ENCODE peak calls at places on chromosomes 1 and 21, in four cellular contexts. N is astrocyte of the cerebellum, O is keratinocyte, T is ovary. Z is an unnamed sample.

GRCh38 chr1:212712451-212713303 is 13.0 kb upstream of the BATF3 start:
- DNase-seq in T (no peak), O (no peak), N (peak), Z (peak)

GRCh38 chr1:10980094-10980577 is 32.3 kb upstream of the TARDBP start:
- DNase-seq in N (peak), O (no peak), T (peak), Z (peak)

GRCh38 chr1:245933431-245934042 is 573.5 kb downstream of the SMYD3 start:
- DNase-seq in T (no peak), N (no peak), O (no peak), Z (no peak)

GRCh38 chr21:39504230-39504629 is 52.5 kb downstream of the SH3BGR start:
- DNase-seq in T (no peak), N (no peak), O (no peak), Z (no peak)

GRCh38 chr1:73100216-73100615 is 817.9 kb upstream of the NEGR1 start:
- DNase-seq in T (no peak), N (no peak), O (no peak), Z (no peak)

GRCh38 chr21:38236232-38236631 is 20.6 kb upstream of the KCNJ15 start:
- DNase-seq in N (no peak), O (no peak), T (no peak), Z (no peak)

GRCh38 chr1:245168921-245169320 is 14.1 kb downstream of the KIF26B start:
- DNase-seq in N (no peak), T (no peak), O (no peak), Z (no peak)

GRCh38 chr1:215405211-215405610 is 161.9 kb upstream of the KCTD3 start:
- DNase-seq in N (peak), T (no peak), O (no peak), Z (no peak)

GRCh38 chr1:154213274-154213673 is 7.1 kb upstream of the CFAP141 start:
- DNase-seq in O (no peak), N (no peak), T (no peak), Z (peak)

GRCh38 chr1:91809267-91809666 is 76.7 kb downstream of the TGFBR3 start:
- DNase-seq in T (no peak), N (no peak), O (no peak), Z (no peak)

GRCh38 chr1:160553778-160554177 is 25.5 kb downstream of the CD84 start:
- DNase-seq in T (no peak), N (no peak), O (no peak), Z (no peak)

GRCh38 chr1:91900538-91900937 is 14.6 kb upstream of the TGFBR3 start:
- DNase-seq in T (no peak), O (no peak), N (peak), Z (peak)

DNA sequence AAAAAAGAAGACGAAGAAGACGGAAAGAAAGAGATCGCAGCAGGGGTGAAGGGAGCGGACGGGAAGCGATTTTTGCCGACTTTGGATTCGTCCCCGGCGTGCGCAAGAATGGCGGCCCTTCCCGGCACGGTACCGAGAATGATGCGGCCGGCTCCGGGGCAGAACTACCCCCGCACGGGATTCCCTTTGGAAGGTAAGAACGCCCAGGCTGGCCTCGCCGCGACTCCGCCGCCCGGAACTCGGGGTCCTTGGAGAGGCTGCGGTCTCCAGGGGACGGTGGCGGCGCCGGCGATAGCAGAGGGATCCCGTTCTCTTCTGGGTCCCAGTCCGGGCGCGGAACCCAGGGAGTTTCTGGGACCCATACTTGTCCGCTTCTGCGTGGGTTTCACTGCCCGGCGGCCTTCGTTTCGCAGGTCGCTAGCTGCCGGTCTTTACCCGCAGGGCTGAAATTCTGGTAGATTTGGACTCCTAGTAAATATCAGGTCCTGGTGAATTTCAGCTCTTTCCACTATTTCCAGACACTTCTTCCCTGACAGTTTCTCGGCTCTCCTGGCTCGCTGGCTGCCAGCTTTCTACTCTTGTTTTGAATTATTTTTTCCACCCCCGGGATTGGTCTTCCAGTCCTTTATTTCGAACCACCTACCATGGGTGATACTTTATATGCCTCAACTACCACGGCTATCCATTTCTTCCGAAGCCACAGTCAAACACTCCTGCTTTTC is 1.0 kb downstream of the PAX7 start:
- DNase-seq in O (no peak), N (no peak), T (no peak), Z (no peak)
- H3K4me3 ChIP-seq in O (no peak), N (no peak), T (no peak), Z (no peak)

DNA sequence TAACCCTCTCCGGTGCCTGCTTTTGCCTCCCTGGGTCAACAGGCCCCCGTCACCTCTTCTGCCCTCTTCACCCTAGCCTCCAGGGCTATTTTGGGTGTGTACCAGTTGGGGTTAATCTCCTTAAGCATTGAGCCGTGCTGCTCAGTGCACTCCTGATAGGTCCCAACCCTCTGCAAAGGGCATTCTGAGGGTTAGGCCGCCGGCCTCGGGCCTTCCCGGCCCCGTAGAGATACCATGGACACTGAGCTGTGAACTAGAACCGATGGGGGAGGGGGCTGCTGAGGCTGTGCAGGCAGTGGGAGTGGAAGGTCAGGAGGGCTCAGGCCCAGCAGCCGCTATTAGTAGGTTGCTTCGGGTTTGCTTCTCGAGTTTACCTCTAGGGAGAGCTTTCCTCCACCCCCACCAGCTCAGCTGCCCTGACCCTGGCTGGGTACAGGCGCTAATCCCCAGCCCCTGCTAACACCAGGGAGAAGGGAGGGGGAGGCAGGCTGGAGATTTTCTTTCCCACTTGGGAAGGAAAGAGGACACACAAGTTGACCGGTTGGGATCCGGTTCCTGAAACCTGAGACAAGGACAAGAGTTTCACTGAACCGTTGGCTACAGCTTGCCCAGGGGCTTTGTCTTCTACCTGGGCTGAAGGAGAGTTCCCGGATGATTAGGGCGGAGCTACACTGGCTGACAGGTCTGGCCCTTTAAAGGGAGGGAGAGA is 4.8 kb downstream of the LMOD1 start:
- DNase-seq in N (no peak), T (no peak), O (no peak), Z (no peak)
- TF ChIP-seq CTCF in N (no peak), T (no peak), O (no peak), Z (no peak)

DNA sequence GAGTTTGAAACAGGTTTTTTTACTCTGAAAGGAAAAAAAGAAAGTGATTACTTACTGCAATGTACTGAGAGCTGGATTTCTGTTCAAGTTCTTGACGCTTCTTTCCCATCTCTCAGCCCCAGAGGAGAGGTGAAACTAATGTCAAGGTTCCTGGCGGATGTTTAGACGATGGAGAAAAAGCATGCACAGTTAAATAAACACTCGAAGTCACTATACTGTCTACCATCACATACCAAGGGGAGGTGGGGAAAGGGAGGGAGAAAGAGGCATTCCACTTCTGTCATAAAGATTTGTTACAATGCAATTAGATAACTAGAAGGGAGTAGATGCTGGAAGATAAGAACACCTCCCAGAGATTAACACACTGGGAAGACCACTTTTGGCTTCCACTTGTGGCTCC is 177.0 kb upstream of the TNR start:
- DNase-seq in T (no peak), O (no peak), N (no peak), Z (no peak)
- H3K4me3 ChIP-seq in T (no peak), O (no peak), N (no peak), Z (no peak)

GRCh38 chr1:231720652-231721325 is 94.2 kb downstream of the DISC1 start:
- DNase-seq in T (no peak), N (no peak), O (no peak), Z (no peak)

GRCh38 chr1:231727171-231727570 is 100.6 kb downstream of the DISC1 start:
- DNase-seq in T (no peak), O (no peak), N (no peak), Z (no peak)

GRCh38 chr1:231724041-231724440 is 97.5 kb downstream of the DISC1 start:
- DNase-seq in O (no peak), N (no peak), T (no peak), Z (no peak)

GRCh38 chr1:231723146-231723545 is 96.6 kb downstream of the DISC1 start:
- DNase-seq in O (no peak), T (no peak), N (no peak), Z (no peak)

DNA sequence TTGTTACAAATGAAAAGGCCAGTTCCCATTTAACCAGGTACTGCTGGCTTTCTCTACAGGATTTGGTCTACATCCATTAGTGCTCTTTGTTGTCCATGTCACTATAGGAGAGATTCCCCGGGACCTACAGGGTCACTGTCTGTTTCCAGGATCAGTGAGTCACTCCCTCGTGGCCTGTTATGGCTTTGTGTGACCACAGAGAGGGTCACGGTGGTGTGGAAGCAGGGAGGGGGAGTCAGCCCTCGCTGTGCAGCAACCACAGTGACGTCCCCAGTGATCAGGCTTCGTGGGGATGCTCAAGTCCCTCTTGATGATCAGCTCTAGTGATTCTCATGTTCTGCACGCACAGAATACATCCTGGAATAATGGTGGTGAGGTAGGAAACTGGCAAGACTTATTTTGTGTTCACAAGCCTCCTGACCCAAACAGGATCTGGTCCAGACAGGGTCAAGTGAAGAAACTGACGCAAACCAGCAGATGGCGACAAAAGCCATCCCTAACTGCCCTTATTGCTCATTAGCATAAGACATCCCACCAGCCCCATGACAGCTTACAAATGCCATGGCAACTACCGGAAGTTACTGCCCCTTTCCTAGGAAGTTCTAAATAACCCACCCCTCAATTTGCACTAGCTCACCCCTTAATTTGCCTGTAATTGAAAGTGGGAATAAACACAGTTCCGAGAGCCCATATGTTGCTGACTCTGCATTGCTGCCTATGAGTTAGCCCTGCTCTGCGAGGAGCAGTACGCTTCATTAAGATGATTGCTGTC is 98.5 kb downstream of the DISC1 start:
- DNase-seq in O (no peak), N (peak), T (no peak), Z (peak)
- TF ChIP-seq CTCF in O (peak), N (peak), T (no peak), Z (peak)

GRCh38 chr1:32438136-32438535 is 26.7 kb upstream of the ZBTB8B start:
- DNase-seq in N (no peak), O (no peak), T (no peak), Z (no peak)
- H3K4me3 ChIP-seq in N (no peak), O (no peak), T (no peak), Z (no peak)

GRCh38 chr1:90114521-90115141 is 119.7 kb downstream of the ZNF326 start:
- DNase-seq in O (peak), N (peak), T (no peak), Z (peak)
- TF ChIP-seq CTCF in O (peak), N (peak), T (no peak), Z (peak)

DNA sequence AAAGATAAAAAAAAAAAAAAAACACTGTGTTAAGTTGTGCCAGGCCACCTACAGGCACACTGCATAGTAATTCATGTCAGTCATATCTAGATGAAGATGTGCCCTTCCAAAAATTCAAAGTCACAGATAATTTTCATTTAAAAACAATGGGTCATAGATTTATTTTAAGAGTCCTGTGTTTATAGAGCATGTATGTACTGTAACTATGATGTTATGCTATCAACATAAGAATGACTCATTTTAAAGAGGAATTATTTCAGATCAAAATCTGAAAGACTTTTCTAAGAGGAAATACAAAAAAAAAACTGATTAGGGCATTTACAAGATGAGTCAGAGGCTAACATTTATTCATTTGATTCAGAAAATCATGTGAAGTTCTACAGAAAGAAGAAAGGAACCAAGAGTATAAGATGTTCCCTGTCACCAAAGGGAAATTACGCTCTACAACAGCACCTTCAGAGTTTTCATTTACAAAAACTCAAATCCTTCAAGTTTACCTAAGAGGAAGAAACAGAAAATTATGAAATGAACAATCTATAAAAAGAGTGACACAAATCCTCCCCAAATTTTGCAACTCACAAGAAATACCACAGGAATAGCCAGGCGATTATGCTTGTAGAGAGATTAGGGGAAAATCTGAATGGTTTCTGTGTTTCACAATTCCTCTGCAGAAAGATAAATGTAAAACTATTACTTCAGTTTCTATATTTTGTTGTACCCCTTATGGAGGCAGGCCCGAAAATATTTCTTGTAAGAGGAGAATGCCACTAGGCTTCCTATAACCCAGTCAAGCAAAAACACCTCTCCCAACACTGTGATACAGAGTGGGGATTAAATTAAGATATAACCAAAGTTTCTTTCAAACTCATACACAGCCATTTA is 13.8 kb downstream of the TP53BP2 start:
- DNase-seq in O (no peak), N (no peak), T (no peak), Z (peak)
- H3K4me3 ChIP-seq in O (no peak), N (no peak), T (no peak), Z (peak)

GRCh38 chr1:13700521-13701273 is 709 bp downstream of the PRDM2 start:
- DNase-seq in T (peak), N (no peak), O (no peak), Z (peak)

GRCh38 chr1:13694886-13695684 is 4.9 kb upstream of the PRDM2 start:
- DNase-seq in N (no peak), O (no peak), T (no peak), Z (no peak)

GRCh38 chr1:13699510-13699909 is 478 bp upstream of the PRDM2 start:
- DNase-seq in T (peak), O (no peak), N (no peak), Z (peak)

GRCh38 chr1:13699936-13700520 is at the start of gene PRDM2:
- DNase-seq in N (no peak), O (no peak), T (peak), Z (peak)

GRCh38 chr1:13697738-13698137 is 2.2 kb upstream of the PRDM2 start:
- DNase-seq in O (no peak), N (no peak), T (no peak), Z (peak)
- TF ChIP-seq CTCF in O (no peak), N (no peak), T (no peak), Z (peak)

Z was measured in cardiac fibroblast.